ENCODE peak calls at places on chromosomes 7 and 10, in six cellular contexts. One of them, this sample, is unnamed. For H3K4me1, the result is how much of the 10 kb centered on the place peaks cover.

GRCh38 chr10:124906551-124907001 is 35.3 kb upstream of the ZRANB1 start:
- DNase-seq in iPS DF 6.9: no peak
- DNase-seq in GM23338: no peak
- DNase-seq in DND-41: no peak
- DNase-seq in stomach: no peak
- DNase-seq in heart left ventricle: no peak
- DNase-seq in this sample: peak

GRCh38 chr7:538764-539685 is 19.4 kb upstream of the PDGFA start:
- DNase-seq in iPS DF 6.9: no peak
- DNase-seq in GM23338: peak
- DNase-seq in DND-41: no peak
- DNase-seq in stomach: no peak
- DNase-seq in heart left ventricle: no peak
- DNase-seq in this sample: peak

GRCh38 chr10:128035557-128035973 is 90.7 kb downstream of the MKI67 start:
- DNase-seq in iPS DF 6.9: peak
- DNase-seq in GM23338: peak
- DNase-seq in DND-41: peak
- DNase-seq in stomach: peak
- DNase-seq in heart left ventricle: no peak
- DNase-seq in this sample: peak

GRCh38 chr7:116025098-116025809 is 5.3 kb downstream of the TFEC start:
- DNase-seq in iPS DF 6.9: no peak
- DNase-seq in GM23338: no peak
- DNase-seq in DND-41: no peak
- DNase-seq in stomach: no peak
- DNase-seq in heart left ventricle: no peak
- DNase-seq in this sample: no peak

GRCh38 chr10:33195608-33196376 is 138.7 kb downstream of the NRP1 start:
- DNase-seq in iPS DF 6.9: no peak
- DNase-seq in GM23338: no peak
- DNase-seq in DND-41: no peak
- DNase-seq in stomach: no peak
- DNase-seq in heart left ventricle: no peak
- DNase-seq in this sample: no peak

GRCh38 chr7:44964384-44964830 is 14.4 kb downstream of the MYO1G start:
- DNase-seq in iPS DF 6.9: no peak
- DNase-seq in GM23338: peak
- DNase-seq in DND-41: no peak
- DNase-seq in stomach: no peak
- DNase-seq in heart left ventricle: no peak
- DNase-seq in this sample: no peak

GRCh38 chr10:120897343-120897742 is 46.2 kb downstream of the WDR11 start:
- DNase-seq in iPS DF 6.9: no peak
- DNase-seq in GM23338: no peak
- DNase-seq in DND-41: no peak
- DNase-seq in stomach: no peak
- DNase-seq in heart left ventricle: no peak
- DNase-seq in this sample: no peak

GRCh38 chr7:129501760-129502707 is at the start of gene SMKR1:
- DNase-seq in iPS DF 6.9: no peak
- DNase-seq in GM23338: peak
- DNase-seq in DND-41: peak
- DNase-seq in stomach: peak
- DNase-seq in heart left ventricle: peak
- DNase-seq in this sample: peak

GRCh38 chr7:101816499-101817030 is 861 bp upstream of the CUX1 start:
- DNase-seq in iPS DF 6.9: no peak
- DNase-seq in GM23338: no peak
- DNase-seq in DND-41: peak
- DNase-seq in stomach: peak
- DNase-seq in heart left ventricle: peak
- DNase-seq in this sample: peak

GRCh38 chr10:3068968-3069737 is 1.8 kb downstream of the PFKP start:
- DNase-seq in iPS DF 6.9: no peak
- DNase-seq in GM23338: peak
- DNase-seq in DND-41: peak
- DNase-seq in stomach: no peak
- DNase-seq in heart left ventricle: no peak
- DNase-seq in this sample: no peak

GRCh38 chr7:87152897-87153641 is 816 bp downstream of the DMTF1 start:
- DNase-seq in iPS DF 6.9: no peak
- DNase-seq in GM23338: peak
- DNase-seq in DND-41: peak
- DNase-seq in stomach: peak
- DNase-seq in heart left ventricle: peak
- DNase-seq in this sample: peak

GRCh38 chr7:30321089-30321991 is 36.9 kb downstream of the ZNRF2 start:
- DNase-seq in iPS DF 6.9: no peak
- DNase-seq in GM23338: peak
- DNase-seq in DND-41: no peak
- DNase-seq in stomach: no peak
- DNase-seq in heart left ventricle: no peak
- DNase-seq in this sample: no peak

GRCh38 chr10:22503315-22504090 is 158.2 kb downstream of the SPAG6 start:
- DNase-seq in iPS DF 6.9: no peak
- DNase-seq in GM23338: no peak
- DNase-seq in DND-41: no peak
- DNase-seq in stomach: no peak
- DNase-seq in heart left ventricle: no peak
- DNase-seq in this sample: peak

GRCh38 chr7:44980393-44981034 is 1.7 kb upstream of the MYO1G start:
- DNase-seq in iPS DF 6.9: no peak
- DNase-seq in GM23338: no peak
- DNase-seq in DND-41: peak
- DNase-seq in stomach: no peak
- DNase-seq in heart left ventricle: no peak
- DNase-seq in this sample: no peak

GRCh38 chr7:8285155-8285554 is 23.2 kb upstream of the ICA1 start:
- DNase-seq in iPS DF 6.9: no peak
- DNase-seq in GM23338: no peak
- DNase-seq in DND-41: no peak
- DNase-seq in stomach: no peak
- DNase-seq in heart left ventricle: no peak
- DNase-seq in this sample: no peak

GRCh38 chr7:5692112-5692844 is 89.2 kb downstream of the RNF216 start:
- DNase-seq in iPS DF 6.9: no peak
- DNase-seq in GM23338: no peak
- DNase-seq in DND-41: no peak
- DNase-seq in stomach: peak
- DNase-seq in heart left ventricle: peak
- DNase-seq in this sample: peak

GRCh38 chr10:113947138-113948011 is 92.9 kb downstream of the NHLRC2 start:
- DNase-seq in iPS DF 6.9: no peak
- DNase-seq in GM23338: no peak
- DNase-seq in DND-41: no peak
- DNase-seq in stomach: peak
- DNase-seq in heart left ventricle: no peak
- DNase-seq in this sample: peak

GRCh38 chr7:2171855-2172254 is 60.9 kb downstream of the MAD1L1 start:
- DNase-seq in iPS DF 6.9: no peak
- DNase-seq in GM23338: no peak
- DNase-seq in DND-41: no peak
- DNase-seq in stomach: no peak
- DNase-seq in heart left ventricle: no peak
- DNase-seq in this sample: no peak

GRCh38 chr10:43229208-43230061 is 37.4 kb downstream of the RASGEF1A start:
- DNase-seq in iPS DF 6.9: no peak
- DNase-seq in GM23338: peak
- DNase-seq in DND-41: peak
- DNase-seq in stomach: no peak
- DNase-seq in heart left ventricle: peak
- DNase-seq in this sample: no peak

GRCh38 chr7:32266932-32267475 is 196.8 kb upstream of the PDE1C start:
- DNase-seq in iPS DF 6.9: peak
- DNase-seq in GM23338: peak
- DNase-seq in DND-41: no peak
- DNase-seq in stomach: no peak
- DNase-seq in heart left ventricle: no peak
- DNase-seq in this sample: no peak

GRCh38 chr10:53597835-53598251 is 825.3 kb upstream of the MBL2 start:
- DNase-seq in iPS DF 6.9: peak
- DNase-seq in GM23338: peak
- DNase-seq in DND-41: no peak
- DNase-seq in stomach: no peak
- DNase-seq in heart left ventricle: no peak
- DNase-seq in this sample: peak

GRCh38 chr7:11437987-11438386 is 394.0 kb downstream of the THSD7A start:
- DNase-seq in iPS DF 6.9: no peak
- DNase-seq in GM23338: no peak
- DNase-seq in DND-41: no peak
- DNase-seq in stomach: no peak
- DNase-seq in heart left ventricle: no peak
- DNase-seq in this sample: peak

GRCh38 chr10:82020999-82021398 is 146.0 kb downstream of the NRG3 start:
- DNase-seq in iPS DF 6.9: no peak
- DNase-seq in GM23338: no peak
- DNase-seq in DND-41: no peak
- DNase-seq in stomach: no peak
- DNase-seq in heart left ventricle: no peak
- DNase-seq in this sample: no peak

DNA sequence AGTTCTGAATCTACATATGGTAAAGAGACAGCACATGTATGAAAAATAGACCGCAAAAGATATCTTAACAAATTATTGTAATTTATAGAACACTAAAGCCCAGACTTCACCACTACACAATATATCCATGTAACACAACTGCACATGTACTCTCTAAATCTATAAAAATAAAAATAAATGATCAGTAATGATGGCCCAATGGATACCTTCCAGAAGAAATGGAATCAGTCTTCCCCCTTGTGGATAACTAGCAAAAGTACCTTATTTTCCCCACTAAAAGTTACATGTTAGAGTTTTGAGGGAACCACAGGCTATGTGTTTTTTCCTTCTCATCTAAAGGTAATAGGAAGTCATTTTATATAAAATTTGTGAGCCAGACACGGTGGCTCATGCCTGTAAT is 25.7 kb downstream of the C7orf25 start:
- DNase-seq in iPS DF 6.9: no peak
- DNase-seq in GM23338: peak
- DNase-seq in DND-41: no peak
- DNase-seq in stomach: no peak
- DNase-seq in heart left ventricle: no peak
- DNase-seq in this sample: peak
- H3K4me1 ChIP-seq in iPS DF 6.9: under half
- H3K4me1 ChIP-seq in GM23338: under half
- H3K4me1 ChIP-seq in DND-41: under half
- H3K4me1 ChIP-seq in stomach: under half
- H3K4me1 ChIP-seq in heart left ventricle: under half
- H3K4me1 ChIP-seq in this sample: under half

GRCh38 chr10:103449208-103450144 is 2.7 kb downstream of the CALHM2 start:
- DNase-seq in iPS DF 6.9: no peak
- DNase-seq in GM23338: no peak
- DNase-seq in DND-41: no peak
- DNase-seq in stomach: no peak
- DNase-seq in heart left ventricle: no peak
- DNase-seq in this sample: no peak
- H3K4me1 ChIP-seq in iPS DF 6.9: under half
- H3K4me1 ChIP-seq in GM23338: under half
- H3K4me1 ChIP-seq in DND-41: under half
- H3K4me1 ChIP-seq in stomach: under half
- H3K4me1 ChIP-seq in heart left ventricle: half or more
- H3K4me1 ChIP-seq in this sample: under half

GRCh38 chr10:4240641-4241197 is 455.7 kb upstream of the KLF6 start:
- DNase-seq in iPS DF 6.9: no peak
- DNase-seq in GM23338: no peak
- DNase-seq in DND-41: no peak
- DNase-seq in stomach: no peak
- DNase-seq in heart left ventricle: no peak
- DNase-seq in this sample: no peak
- H3K4me1 ChIP-seq in iPS DF 6.9: under half
- H3K4me1 ChIP-seq in GM23338: under half
- H3K4me1 ChIP-seq in DND-41: under half
- H3K4me1 ChIP-seq in stomach: under half
- H3K4me1 ChIP-seq in heart left ventricle: under half
- H3K4me1 ChIP-seq in this sample: under half

GRCh38 chr10:89119651-89120050 is 87.5 kb downstream of the CH25H start:
- DNase-seq in iPS DF 6.9: no peak
- DNase-seq in GM23338: peak
- DNase-seq in DND-41: no peak
- DNase-seq in stomach: no peak
- DNase-seq in heart left ventricle: no peak
- DNase-seq in this sample: no peak
- H3K4me1 ChIP-seq in iPS DF 6.9: under half
- H3K4me1 ChIP-seq in GM23338: under half
- H3K4me1 ChIP-seq in DND-41: under half
- H3K4me1 ChIP-seq in stomach: under half
- H3K4me1 ChIP-seq in heart left ventricle: under half
- H3K4me1 ChIP-seq in this sample: under half